ENCODE peak calls at places on chromosomes 13 and 19, in ten cellular contexts. M, Y, P, K, X, A, Q, D, Z and T are unnamed samples.
A peak's percentile ranks its signal among the peaks of the same experiment; 100 is the strongest.

GRCh38 chr19:6239871-6240676 is 39.7 kb downstream of the MLLT1 start:
- DNase-seq in M (no peak), Y (peak; percentile 64), P (no peak), K (no peak), X (no peak), A (no peak), Q (no peak), D (no peak), Z (no peak), T (no peak)

GRCh38 chr13:90800082-90800746 is 547.3 kb upstream of the MIR17HG start:
- DNase-seq in M (peak; percentile 78), Y (peak; percentile 78), P (no peak), K (no peak), X (peak; percentile 65), A (no peak), Q (no peak), D (no peak), Z (no peak), T (no peak)

GRCh38 chr19:52190679-52191293 is 934 bp downstream of the PPP2R1A start:
- DNase-seq in M (no peak), Y (peak; percentile 79), P (no peak), K (peak; percentile 32), X (peak; percentile 32), A (no peak), Q (peak; percentile 5), D (no peak), Z (no peak), T (no peak)

GRCh38 chr13:91141619-91142061 is 205.8 kb upstream of the MIR17HG start:
- DNase-seq in M (no peak), Y (no peak), P (no peak), K (no peak), X (no peak), A (no peak), Q (no peak), D (no peak), Z (no peak), T (no peak)

GRCh38 chr13:87676254-87677042 is 5.3 kb downstream of the SLITRK5 start:
- DNase-seq in M (no peak), Y (peak; percentile 47), P (no peak), K (no peak), X (no peak), A (no peak), Q (no peak), D (no peak), Z (no peak), T (no peak)

GRCh38 chr13:113209336-113209879 is at the start of gene CUL4A:
- DNase-seq in M (no peak), Y (peak; percentile 93), P (peak; percentile 61), K (peak; percentile 71), X (peak; percentile 85), A (peak; percentile 68), Q (peak; percentile 72), D (peak; percentile 52), Z (peak; percentile 64), T (peak; percentile 29)

GRCh38 chr19:10052602-10053360 is 33.3 kb upstream of the SHFL start:
- DNase-seq in M (no peak), Y (no peak), P (no peak), K (no peak), X (no peak), A (no peak), Q (no peak), D (no peak), Z (no peak), T (no peak)

GRCh38 chr13:37715606-37716015 is 117.0 kb upstream of the POSTN start:
- DNase-seq in M (no peak), Y (no peak), P (no peak), K (no peak), X (no peak), A (no peak), Q (peak; percentile 7), D (no peak), Z (no peak), T (no peak)

GRCh38 chr19:7450243-7451223 is 38.3 kb downstream of the PEX11G start:
- DNase-seq in M (no peak), Y (no peak), P (no peak), K (peak; percentile 28), X (no peak), A (no peak), Q (no peak), D (no peak), Z (no peak), T (peak; percentile 55)

GRCh38 chr13:30832845-30833332 is 73.2 kb upstream of the MEDAG start:
- DNase-seq in M (peak; percentile 44), Y (peak; percentile 84), P (no peak), K (peak; percentile 68), X (peak; percentile 44), A (no peak), Q (peak; percentile 80), D (peak; percentile 74), Z (no peak), T (no peak)

GRCh38 chr13:90362718-90363117 is 984.8 kb upstream of the MIR17HG start:
- DNase-seq in M (no peak), Y (no peak), P (no peak), K (no peak), X (no peak), A (no peak), Q (no peak), D (no peak), Z (no peak), T (no peak)

GRCh38 chr19:2803486-2804155 is 16.0 kb upstream of the ZNF554 start:
- DNase-seq in M (no peak), Y (no peak), P (no peak), K (no peak), X (no peak), A (no peak), Q (no peak), D (no peak), Z (no peak), T (no peak)

GRCh38 chr19:17183271-17183757 is 31.8 kb upstream of the USE1 start:
- DNase-seq in M (no peak), Y (no peak), P (peak; percentile 59), K (no peak), X (no peak), A (peak; percentile 13), Q (no peak), D (no peak), Z (peak; percentile 13), T (no peak)

GRCh38 chr13:107376393-107377085 is 808.6 kb upstream of the ARGLU1 start:
- DNase-seq in M (no peak), Y (no peak), P (no peak), K (no peak), X (no peak), A (no peak), Q (no peak), D (no peak), Z (no peak), T (no peak)

GRCh38 chr19:45478454-45479238 is 10.8 kb downstream of the FOSB start:
- DNase-seq in M (peak; percentile 66), Y (peak; percentile 94), P (peak; percentile 91), K (peak; percentile 92), X (peak; percentile 80), A (peak; percentile 88), Q (peak; percentile 87), D (no peak), Z (peak; percentile 82), T (peak; percentile 96)

GRCh38 chr13:79387853-79388252 is 18.2 kb downstream of the RBM26 start:
- DNase-seq in M (no peak), Y (no peak), P (no peak), K (no peak), X (no peak), A (no peak), Q (no peak), D (no peak), Z (no peak), T (no peak)

GRCh38 chr19:860481-861098 is 1.1 kb downstream of the CFD start:
- DNase-seq in M (no peak), Y (no peak), P (peak; percentile 48), K (peak; percentile 78), X (peak; percentile 75), A (peak; percentile 57), Q (peak; percentile 92), D (peak; percentile 96), Z (peak; percentile 44), T (peak; percentile 59)

GRCh38 chr19:12868540-12869112 is 12.6 kb downstream of the DNASE2 start:
- DNase-seq in M (no peak), Y (no peak), P (no peak), K (no peak), X (no peak), A (no peak), Q (peak; percentile 37), D (no peak), Z (no peak), T (peak; percentile 45)

GRCh38 chr19:52664461-52664860 is 26.3 kb upstream of the ZNF83 start:
- DNase-seq in M (no peak), Y (no peak), P (no peak), K (no peak), X (no peak), A (no peak), Q (no peak), D (no peak), Z (no peak), T (no peak)

GRCh38 chr19:12353375-12353774 is 12.1 kb downstream of the ZNF442 start:
- DNase-seq in M (no peak), Y (no peak), P (no peak), K (no peak), X (no peak), A (no peak), Q (no peak), D (no peak), Z (no peak), T (no peak)

GRCh38 chr19:2045501-2046045 is 5.5 kb downstream of the MKNK2 start:
- DNase-seq in M (no peak), Y (peak; percentile 72), P (no peak), K (no peak), X (peak; percentile 58), A (no peak), Q (no peak), D (no peak), Z (no peak), T (no peak)

GRCh38 chr13:53311561-53311960 is 282.9 kb downstream of the OLFM4 start:
- DNase-seq in M (peak; percentile 77), Y (no peak), P (no peak), K (no peak), X (no peak), A (no peak), Q (no peak), D (no peak), Z (no peak), T (no peak)

GRCh38 chr13:100976993-100977392 is 302.4 kb upstream of the TMTC4 start:
- DNase-seq in M (no peak), Y (no peak), P (no peak), K (no peak), X (no peak), A (no peak), Q (no peak), D (no peak), Z (no peak), T (no peak)